ENCODE peak calls at places on chromosomes 4 and X, in six cellular contexts. One of them, this sample, is unnamed.

GRCh38 chr4:145734576-145735329 is 54.8 kb downstream of the C4orf51 start:
- DNase-seq in naive thymus-derived CD4-positive, alpha-beta T cell: no peak
- DNase-seq in substantia nigra: no peak
- DNase-seq in brain microvascular endothelial cell: peak
- DNase-seq in K562: peak
- DNase-seq in thoracic aorta: peak
- DNase-seq in this sample: no peak

GRCh38 chr4:53089940-53090729 is 228.0 kb downstream of the RASL11B start:
- DNase-seq in K562: no peak
- DNase-seq in substantia nigra: no peak
- DNase-seq in naive thymus-derived CD4-positive, alpha-beta T cell: no peak
- DNase-seq in thoracic aorta: no peak
- DNase-seq in brain microvascular endothelial cell: no peak
- DNase-seq in this sample: no peak

GRCh38 chr4:8591114-8591513 is 1.5 kb upstream of the CPZ start:
- DNase-seq in substantia nigra: no peak
- DNase-seq in brain microvascular endothelial cell: no peak
- DNase-seq in K562: no peak
- DNase-seq in thoracic aorta: no peak
- DNase-seq in naive thymus-derived CD4-positive, alpha-beta T cell: no peak
- DNase-seq in this sample: no peak

GRCh38 chr4:15963001-15963451 is at the start of gene FGFBP2:
- DNase-seq in substantia nigra: no peak
- DNase-seq in thoracic aorta: no peak
- DNase-seq in K562: peak
- DNase-seq in brain microvascular endothelial cell: peak
- DNase-seq in naive thymus-derived CD4-positive, alpha-beta T cell: peak
- DNase-seq in this sample: no peak

GRCh38 chr4:185346975-185347601 is 48.6 kb downstream of the LRP2BP start:
- DNase-seq in substantia nigra: no peak
- DNase-seq in naive thymus-derived CD4-positive, alpha-beta T cell: no peak
- DNase-seq in brain microvascular endothelial cell: peak
- DNase-seq in thoracic aorta: no peak
- DNase-seq in K562: no peak
- DNase-seq in this sample: no peak

GRCh38 chr4:15746110-15746509 is 32.0 kb upstream of the CD38 start:
- DNase-seq in K562: no peak
- DNase-seq in substantia nigra: no peak
- DNase-seq in thoracic aorta: no peak
- DNase-seq in naive thymus-derived CD4-positive, alpha-beta T cell: no peak
- DNase-seq in brain microvascular endothelial cell: no peak
- DNase-seq in this sample: no peak

GRCh38 chrX:150377010-150377409 is 13.9 kb downstream of the MAMLD1 start:
- DNase-seq in brain microvascular endothelial cell: no peak
- DNase-seq in naive thymus-derived CD4-positive, alpha-beta T cell: no peak
- DNase-seq in K562: peak
- DNase-seq in thoracic aorta: no peak
- DNase-seq in substantia nigra: no peak
- DNase-seq in this sample: no peak

GRCh38 chr4:166432842-166433241 is 559.8 kb downstream of the TLL1 start:
- DNase-seq in brain microvascular endothelial cell: no peak
- DNase-seq in K562: no peak
- DNase-seq in naive thymus-derived CD4-positive, alpha-beta T cell: no peak
- DNase-seq in thoracic aorta: no peak
- DNase-seq in substantia nigra: no peak
- DNase-seq in this sample: no peak

GRCh38 chr4:2849267-2850140 is 5.9 kb downstream of the ADD1 start:
- DNase-seq in K562: no peak
- DNase-seq in thoracic aorta: no peak
- DNase-seq in brain microvascular endothelial cell: no peak
- DNase-seq in naive thymus-derived CD4-positive, alpha-beta T cell: no peak
- DNase-seq in substantia nigra: no peak
- DNase-seq in this sample: no peak

GRCh38 chrX:108022491-108023089 is 22.3 kb upstream of the VSIG1 start:
- DNase-seq in substantia nigra: no peak
- DNase-seq in K562: no peak
- DNase-seq in brain microvascular endothelial cell: no peak
- DNase-seq in naive thymus-derived CD4-positive, alpha-beta T cell: no peak
- DNase-seq in thoracic aorta: no peak
- DNase-seq in this sample: no peak

DNA sequence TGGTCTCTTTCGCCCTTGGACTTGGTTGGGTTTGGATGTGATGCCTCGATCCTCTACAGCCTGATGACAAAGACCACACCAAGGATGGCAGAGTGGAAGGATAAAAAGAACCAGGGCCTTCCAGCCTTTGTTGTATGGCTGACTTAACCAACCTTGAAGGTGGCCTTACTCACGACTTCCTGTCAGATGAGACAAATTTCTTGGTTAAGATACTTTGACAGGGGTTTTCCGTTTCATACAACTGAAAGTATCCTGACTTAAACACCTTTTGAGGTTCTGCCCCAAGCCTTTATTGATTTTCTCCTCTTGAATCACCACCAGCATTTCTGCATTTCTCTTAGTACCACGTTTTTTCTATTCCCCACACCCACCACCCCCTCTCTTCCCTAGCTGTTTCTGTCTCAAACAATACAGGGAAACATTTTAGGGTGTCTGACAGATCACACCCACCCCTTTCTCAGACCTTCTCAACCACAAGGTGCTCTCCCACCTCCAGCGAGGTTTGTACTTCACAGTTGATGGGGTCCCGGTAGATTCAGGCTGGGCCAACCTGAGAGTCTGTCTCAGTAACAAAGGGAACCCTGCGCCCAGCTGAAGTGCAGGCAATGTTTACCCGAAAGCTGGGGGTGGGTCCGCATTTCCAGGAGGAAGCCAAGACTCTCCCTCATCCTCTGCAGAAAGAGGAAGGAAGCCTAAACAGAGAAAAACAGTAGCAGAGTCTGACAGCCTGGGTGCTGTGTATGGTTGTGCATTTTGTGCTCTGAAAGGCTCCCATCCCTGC is 5.0 kb upstream of the TSPAN5 start:
- DNase-seq in thoracic aorta: no peak
- DNase-seq in naive thymus-derived CD4-positive, alpha-beta T cell: peak
- DNase-seq in brain microvascular endothelial cell: no peak
- DNase-seq in K562: no peak
- DNase-seq in substantia nigra: no peak
- DNase-seq in this sample: no peak
- H3K27ac ChIP-seq in thoracic aorta: no peak
- H3K27ac ChIP-seq in naive thymus-derived CD4-positive, alpha-beta T cell: peak
- H3K27ac ChIP-seq in brain microvascular endothelial cell: no peak
- H3K27ac ChIP-seq in K562: no peak
- H3K27ac ChIP-seq in substantia nigra: no peak
- H3K27ac ChIP-seq in this sample: peak

GRCh38 chr4:24322517-24322916 is 261.8 kb downstream of the DHX15 start:
- DNase-seq in K562: no peak
- DNase-seq in substantia nigra: no peak
- DNase-seq in naive thymus-derived CD4-positive, alpha-beta T cell: no peak
- DNase-seq in thoracic aorta: no peak
- DNase-seq in brain microvascular endothelial cell: no peak
- DNase-seq in this sample: no peak
- H3K27ac ChIP-seq in K562: no peak
- H3K27ac ChIP-seq in substantia nigra: no peak
- H3K27ac ChIP-seq in naive thymus-derived CD4-positive, alpha-beta T cell: no peak
- H3K27ac ChIP-seq in thoracic aorta: no peak
- H3K27ac ChIP-seq in brain microvascular endothelial cell: no peak
- H3K27ac ChIP-seq in this sample: no peak

GRCh38 chr4:121669163-121669550 is 27.6 kb downstream of the ANXA5 start:
- DNase-seq in K562: no peak
- DNase-seq in naive thymus-derived CD4-positive, alpha-beta T cell: no peak
- DNase-seq in substantia nigra: no peak
- DNase-seq in thoracic aorta: no peak
- DNase-seq in brain microvascular endothelial cell: peak
- DNase-seq in this sample: no peak
- H3K27ac ChIP-seq in K562: no peak
- H3K27ac ChIP-seq in naive thymus-derived CD4-positive, alpha-beta T cell: no peak
- H3K27ac ChIP-seq in substantia nigra: no peak
- H3K27ac ChIP-seq in thoracic aorta: no peak
- H3K27ac ChIP-seq in brain microvascular endothelial cell: peak
- H3K27ac ChIP-seq in this sample: no peak

GRCh38 chrX:73577368-73577767 is 14.4 kb downstream of the CHIC1 start:
- DNase-seq in brain microvascular endothelial cell: peak
- DNase-seq in naive thymus-derived CD4-positive, alpha-beta T cell: no peak
- DNase-seq in K562: no peak
- DNase-seq in thoracic aorta: peak
- DNase-seq in substantia nigra: no peak
- DNase-seq in this sample: no peak
- H3K27ac ChIP-seq in brain microvascular endothelial cell: peak
- H3K27ac ChIP-seq in naive thymus-derived CD4-positive, alpha-beta T cell: no peak
- H3K27ac ChIP-seq in K562: no peak
- H3K27ac ChIP-seq in thoracic aorta: no peak
- H3K27ac ChIP-seq in substantia nigra: no peak
- H3K27ac ChIP-seq in this sample: no peak

GRCh38 chr4:107349732-107350131 is 313.6 kb upstream of the DKK2 start:
- DNase-seq in substantia nigra: no peak
- DNase-seq in K562: no peak
- DNase-seq in brain microvascular endothelial cell: no peak
- DNase-seq in thoracic aorta: no peak
- DNase-seq in naive thymus-derived CD4-positive, alpha-beta T cell: no peak
- DNase-seq in this sample: no peak

GRCh38 chr4:107349266-107349665 is 313.2 kb upstream of the DKK2 start:
- DNase-seq in brain microvascular endothelial cell: peak
- DNase-seq in thoracic aorta: no peak
- DNase-seq in substantia nigra: no peak
- DNase-seq in K562: no peak
- DNase-seq in naive thymus-derived CD4-positive, alpha-beta T cell: no peak
- DNase-seq in this sample: no peak

GRCh38 chr4:107348188-107348872 is 312.2 kb upstream of the DKK2 start:
- DNase-seq in K562: no peak
- DNase-seq in substantia nigra: no peak
- DNase-seq in brain microvascular endothelial cell: no peak
- DNase-seq in naive thymus-derived CD4-positive, alpha-beta T cell: no peak
- DNase-seq in thoracic aorta: no peak
- DNase-seq in this sample: no peak

DNA sequence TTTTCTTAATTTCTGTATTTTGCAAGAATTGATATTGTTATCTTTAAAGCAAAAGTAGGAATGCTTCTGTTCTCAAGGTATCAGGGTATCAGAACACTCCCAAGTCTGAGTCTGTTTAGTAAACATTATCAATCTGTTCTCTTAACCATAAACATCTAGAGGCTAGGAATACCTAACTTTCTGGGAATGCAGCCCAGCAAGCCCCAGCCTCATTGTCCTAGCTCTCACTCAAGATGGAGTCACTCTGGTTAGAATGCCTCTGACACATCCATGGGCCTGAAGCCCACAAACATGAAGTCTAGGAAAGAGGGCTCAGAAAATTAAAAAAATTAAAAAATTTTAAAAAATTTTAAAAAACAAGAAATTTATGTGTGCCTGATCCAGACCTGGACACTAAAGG is 315.1 kb upstream of the DKK2 start:
- DNase-seq in substantia nigra: no peak
- DNase-seq in K562: no peak
- DNase-seq in naive thymus-derived CD4-positive, alpha-beta T cell: no peak
- DNase-seq in brain microvascular endothelial cell: no peak
- DNase-seq in thoracic aorta: no peak
- DNase-seq in this sample: no peak
- H3K27ac ChIP-seq in substantia nigra: no peak
- H3K27ac ChIP-seq in K562: no peak
- H3K27ac ChIP-seq in naive thymus-derived CD4-positive, alpha-beta T cell: no peak
- H3K27ac ChIP-seq in brain microvascular endothelial cell: no peak
- H3K27ac ChIP-seq in thoracic aorta: no peak
- H3K27ac ChIP-seq in this sample: no peak

GRCh38 chr4:139795915-139796314 is 130.3 kb downstream of the MGST2 start:
- DNase-seq in thoracic aorta: no peak
- DNase-seq in brain microvascular endothelial cell: no peak
- DNase-seq in substantia nigra: no peak
- DNase-seq in naive thymus-derived CD4-positive, alpha-beta T cell: no peak
- DNase-seq in K562: no peak
- DNase-seq in this sample: no peak
- H3K27ac ChIP-seq in thoracic aorta: no peak
- H3K27ac ChIP-seq in brain microvascular endothelial cell: no peak
- H3K27ac ChIP-seq in substantia nigra: no peak
- H3K27ac ChIP-seq in naive thymus-derived CD4-positive, alpha-beta T cell: no peak
- H3K27ac ChIP-seq in K562: no peak
- H3K27ac ChIP-seq in this sample: no peak

GRCh38 chrX:41958861-41959260 is 35.5 kb upstream of the CASK start:
- DNase-seq in brain microvascular endothelial cell: no peak
- DNase-seq in thoracic aorta: no peak
- DNase-seq in naive thymus-derived CD4-positive, alpha-beta T cell: no peak
- DNase-seq in K562: no peak
- DNase-seq in substantia nigra: no peak
- DNase-seq in this sample: no peak
- H3K27ac ChIP-seq in brain microvascular endothelial cell: no peak
- H3K27ac ChIP-seq in thoracic aorta: no peak
- H3K27ac ChIP-seq in naive thymus-derived CD4-positive, alpha-beta T cell: no peak
- H3K27ac ChIP-seq in K562: no peak
- H3K27ac ChIP-seq in substantia nigra: no peak
- H3K27ac ChIP-seq in this sample: no peak

This sample was measured in dorsolateral prefrontal cortex.